ENCODE peak calls at places on chromosomes 6 and 20, in five cellular contexts. Z is fibroblast of lung, K is DND-41, Y is neural progenitor cell, D is IMR-90. G is an unnamed sample.

GRCh38 chr20:38073307-38074010 is 39.9 kb downstream of the RPRD1B start:
- DNase-seq in Z (peak), Y (peak), D (peak), K (peak), G (peak)

GRCh38 chr6:152293404-152293803 is 343.8 kb downstream of the SYNE1 start:
- DNase-seq in Y (no peak), Z (no peak), D (no peak), K (no peak), G (no peak)

GRCh38 chr6:112626468-112627082 is 279.4 kb downstream of the RFPL4B start:
- DNase-seq in D (peak), K (no peak), Y (no peak), Z (peak), G (no peak)

GRCh38 chr20:63051186-63051860 is 44.6 kb upstream of the BHLHE23 start:
- DNase-seq in D (no peak), Y (no peak), Z (no peak), K (no peak), G (no peak)

GRCh38 chr20:6212903-6213302 is 90.1 kb upstream of the FERMT1 start:
- DNase-seq in Z (no peak), Y (no peak), K (no peak), D (no peak), G (no peak)

GRCh38 chr20:6509375-6509774 is 258.1 kb upstream of the BMP2 start:
- DNase-seq in D (no peak), Z (no peak), K (no peak), Y (no peak), G (no peak)

GRCh38 chr6:6407061-6407723 is 86.7 kb upstream of the F13A1 start:
- DNase-seq in Z (no peak), Y (no peak), K (no peak), D (no peak), G (peak)

GRCh38 chr20:37417857-37418501 is 72.0 kb downstream of the SRC start:
- DNase-seq in K (no peak), Z (peak), Y (no peak), D (peak), G (no peak)

GRCh38 chr6:134634952-134635351 is 314.9 kb downstream of the ALDH8A1 start:
- DNase-seq in Z (no peak), D (no peak), Y (no peak), K (no peak), G (no peak)

GRCh38 chr6:11230158-11231107 is 2.0 kb downstream of the NEDD9 start:
- DNase-seq in Z (no peak), D (no peak), Y (no peak), K (no peak), G (no peak)
- H2AFZ ChIP-seq in Z (no peak), D (no peak), Y (no peak), K (no peak), G (no peak)

DNA sequence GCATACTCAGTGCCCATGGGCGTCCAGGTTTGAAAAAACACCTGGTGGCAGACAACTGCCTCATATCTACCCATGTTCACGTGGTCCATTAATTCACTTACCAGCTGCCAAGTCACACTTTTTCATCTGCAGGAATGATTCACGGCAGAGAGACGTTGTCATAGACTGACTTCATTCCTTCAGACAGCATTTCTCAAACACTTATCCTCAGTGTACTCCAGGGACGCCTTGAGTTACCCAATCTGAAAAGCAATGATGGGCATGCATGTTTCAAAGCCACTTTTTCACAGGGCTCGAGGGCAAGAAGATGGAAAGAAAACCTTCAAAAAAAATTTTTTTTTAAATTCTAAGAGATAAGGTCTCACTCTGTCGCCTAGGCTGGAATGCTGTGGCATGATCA is 6.0 kb downstream of the MMP24OS start:
- DNase-seq in D (peak), Y (no peak), K (no peak), Z (no peak), G (no peak)
- H2AFZ ChIP-seq in D (no peak), Y (no peak), K (no peak), Z (no peak), G (no peak)

GRCh38 chr6:153357391-153357790 is 226.3 kb upstream of the RGS17 start:
- DNase-seq in Z (no peak), Y (no peak), K (no peak), D (no peak), G (no peak)
- H2AFZ ChIP-seq in Z (no peak), Y (no peak), K (no peak), D (no peak), G (no peak)

DNA sequence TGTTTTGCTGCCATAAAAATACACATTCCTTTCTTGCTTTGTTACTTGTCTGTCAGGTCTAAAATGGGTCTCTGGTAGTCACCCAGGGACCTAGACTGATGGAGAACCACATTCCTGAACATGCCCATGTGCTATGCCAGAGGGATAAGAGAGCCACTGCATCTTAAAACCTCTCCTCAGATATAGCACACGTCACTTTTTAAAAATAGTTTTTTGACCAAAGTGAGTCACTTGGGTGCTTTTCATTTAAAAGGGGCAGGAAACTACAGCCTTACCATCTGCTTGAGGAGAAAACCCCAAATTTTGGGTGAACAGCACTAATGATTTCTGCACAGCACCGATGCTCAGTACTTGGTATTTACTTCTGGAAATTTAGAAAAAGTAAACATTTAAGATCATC is 197.9 kb downstream of the OGFRL1 start:
- DNase-seq in D (peak), K (no peak), Y (no peak), Z (no peak), G (no peak)
- H2AFZ ChIP-seq in D (no peak), K (no peak), Y (no peak), Z (no peak), G (no peak)

GRCh38 chr6:36793913-36794703 is 45.1 kb downstream of the CPNE5 start:
- DNase-seq in K (no peak), Y (peak), Z (no peak), D (peak), G (peak)
- H2AFZ ChIP-seq in K (no peak), Y (peak), Z (no peak), D (peak), G (peak)

GRCh38 chr6:48998574-48998973 is 464.5 kb downstream of the MMUT start:
- DNase-seq in D (no peak), K (no peak), Z (no peak), Y (no peak), G (no peak)

GRCh38 chr6:49001856-49002255 is 461.2 kb downstream of the MMUT start:
- DNase-seq in K (no peak), Y (no peak), D (peak), Z (peak), G (no peak)

GRCh38 chr6:48990746-48991145 is 472.3 kb downstream of the MMUT start:
- DNase-seq in K (no peak), Z (no peak), Y (no peak), D (no peak), G (no peak)

GRCh38 chr6:48994811-48995210 is 468.2 kb downstream of the MMUT start:
- DNase-seq in K (no peak), Z (no peak), Y (no peak), D (no peak), G (no peak)

DNA sequence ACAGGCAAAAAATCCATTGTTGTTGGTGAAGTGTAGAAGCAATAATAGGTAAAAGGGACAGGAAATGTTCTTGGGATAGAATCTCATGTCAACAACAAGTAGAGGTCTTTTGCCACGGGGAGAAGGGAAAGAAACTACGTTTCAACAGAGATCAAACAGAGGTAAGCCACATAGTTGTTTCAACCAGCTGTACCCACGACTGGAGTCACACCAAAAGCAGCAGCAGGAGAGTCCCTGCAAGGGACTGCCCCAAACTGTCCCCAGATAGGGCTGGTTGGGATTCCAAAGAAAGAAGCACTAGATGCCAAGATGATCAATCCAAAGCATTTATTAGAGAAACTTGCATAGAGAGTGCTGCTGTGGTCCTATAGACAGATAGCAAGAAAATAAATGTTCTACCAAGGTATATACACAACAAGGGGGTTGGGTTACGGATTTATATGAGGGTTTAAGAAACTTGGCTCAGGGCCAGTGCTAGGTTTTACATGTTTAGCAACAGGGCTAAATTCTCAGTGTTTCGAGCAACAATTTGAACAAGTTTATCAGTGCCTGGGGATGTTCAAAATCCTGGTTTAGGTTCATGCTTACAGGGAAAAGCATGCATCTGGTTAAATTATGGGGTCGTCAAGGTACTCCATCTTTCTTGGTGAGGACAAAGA is 466.5 kb downstream of the MMUT start:
- DNase-seq in D (no peak), Z (no peak), K (no peak), Y (no peak), G (no peak)
- H2AFZ ChIP-seq in D (peak), Z (no peak), K (no peak), Y (no peak), G (no peak)

G was measured in OCI-LY7.